ENCODE peak calls at places on chromosomes 16 and 17, in five cellular contexts. B is foreskin fibroblast, A is thoracic aorta, R is stomach, V is GM23338. T is an unnamed sample.

GRCh38 chr17:43880420-43880991 is 26.8 kb downstream of the MPP2 start:
- DNase-seq in B (no peak), A (no peak), R (peak), V (peak), T (peak)

GRCh38 chr17:27206447-27206846 is 87.5 kb upstream of the WSB1 start:
- DNase-seq in B (no peak), A (no peak), R (no peak), V (peak), T (no peak)

GRCh38 chr16:995087-995486 is 13.5 kb downstream of the SOX8 start:
- DNase-seq in B (no peak), A (no peak), R (no peak), V (peak), T (peak)

GRCh38 chr17:42459256-42459982 is 741 bp downstream of the ATP6V0A1 start:
- DNase-seq in B (peak), A (no peak), R (peak), V (peak), T (peak)

GRCh38 chr17:58312021-58312630 is 16.5 kb downstream of the TSPOAP1 start:
- DNase-seq in B (no peak), A (no peak), R (peak), V (no peak), T (no peak)

GRCh38 chr17:8606415-8606814 is 24.1 kb downstream of the MYH10 start:
- DNase-seq in B (no peak), A (no peak), R (no peak), V (no peak), T (peak)

GRCh38 chr17:77353684-77354419 is 213.1 kb downstream of the SEC14L1 start:
- DNase-seq in B (no peak), A (no peak), R (peak), V (no peak), T (no peak)

GRCh38 chr17:50443492-50444051 is 17.6 kb downstream of the ACSF2 start:
- DNase-seq in B (no peak), A (no peak), R (no peak), V (no peak), T (peak)

GRCh38 chr17:63985387-63986140 is 12.6 kb upstream of the PRR29 start:
- DNase-seq in B (no peak), A (no peak), R (no peak), V (peak), T (no peak)

GRCh38 chr16:85302018-85302847 is 190.0 kb upstream of the CIBAR2 start:
- DNase-seq in B (no peak), A (no peak), R (no peak), V (no peak), T (peak)

GRCh38 chr17:79865351-79866210 is 26.3 kb upstream of the CBX4 start:
- DNase-seq in B (no peak), A (no peak), R (no peak), V (no peak), T (no peak)

GRCh38 chr17:72338847-72339790 is 218.3 kb downstream of the SOX9 start:
- DNase-seq in B (peak), A (no peak), R (no peak), V (no peak), T (peak)

GRCh38 chr17:83122834-83123233 is 43.4 kb downstream of the METRNL start:
- DNase-seq in B (no peak), A (no peak), R (no peak), V (peak), T (peak)

GRCh38 chr16:23607740-23608139 is 11.6 kb upstream of the NDUFAB1 start:
- DNase-seq in B (peak), A (no peak), R (no peak), V (no peak), T (no peak)

GRCh38 chr16:73480381-73480780 is 432.5 kb upstream of the ZFHX3 start:
- DNase-seq in B (no peak), A (no peak), R (no peak), V (peak), T (no peak)
- TF ChIP-seq CTCF in B (no peak), A (no peak), R (no peak), V (peak), T (no peak)

DNA sequence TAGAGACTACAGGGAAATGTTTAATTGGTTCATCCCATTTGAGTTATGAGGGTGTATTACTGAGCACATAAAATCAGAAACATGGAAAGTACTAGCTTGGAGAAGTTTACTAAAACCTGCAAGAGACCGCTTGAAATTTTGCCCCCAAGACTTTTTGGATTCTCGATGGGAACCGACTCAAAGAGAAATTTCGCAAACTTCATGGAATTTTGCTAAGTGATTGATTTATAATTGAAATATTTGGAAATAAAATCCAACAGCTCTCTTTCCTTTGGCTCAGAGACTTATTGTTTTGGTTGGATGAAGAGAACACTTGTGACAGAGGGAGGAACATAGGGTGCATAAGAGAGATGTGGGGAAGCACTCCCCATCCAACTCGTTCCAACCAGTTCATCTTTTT is 574.4 kb downstream of the WWOX start:
- DNase-seq in B (no peak), A (no peak), R (no peak), V (no peak), T (no peak)
- H3K4me3 ChIP-seq in B (no peak), A (no peak), R (no peak), V (no peak), T (no peak)

GRCh38 chr16:84124529-84125073 is 7.9 kb upstream of the MBTPS1 start:
- DNase-seq in B (no peak), A (no peak), R (no peak), V (no peak), T (no peak)
- TF ChIP-seq CTCF in B (no peak), A (no peak), R (no peak), V (no peak), T (no peak)

GRCh38 chr17:66301864-66302741 is at the start of gene PRKCA:
- DNase-seq in B (peak), A (peak), R (peak), V (peak), T (peak)

GRCh38 chr17:66302761-66303626 is 581 bp downstream of the PRKCA start:
- DNase-seq in B (peak), A (peak), R (peak), V (peak), T (peak)

GRCh38 chr17:66306413-66306812 is 4.0 kb downstream of the PRKCA start:
- DNase-seq in B (peak), A (no peak), R (no peak), V (no peak), T (peak)

GRCh38 chr17:66307257-66307656 is 4.8 kb downstream of the PRKCA start:
- DNase-seq in B (no peak), A (no peak), R (no peak), V (no peak), T (no peak)

GRCh38 chr17:66304304-66305174 is 2.1 kb downstream of the PRKCA start:
- DNase-seq in B (no peak), A (no peak), R (no peak), V (peak), T (no peak)
- H3K4me3 ChIP-seq in B (peak), A (peak), R (peak), V (peak), T (peak)

DNA sequence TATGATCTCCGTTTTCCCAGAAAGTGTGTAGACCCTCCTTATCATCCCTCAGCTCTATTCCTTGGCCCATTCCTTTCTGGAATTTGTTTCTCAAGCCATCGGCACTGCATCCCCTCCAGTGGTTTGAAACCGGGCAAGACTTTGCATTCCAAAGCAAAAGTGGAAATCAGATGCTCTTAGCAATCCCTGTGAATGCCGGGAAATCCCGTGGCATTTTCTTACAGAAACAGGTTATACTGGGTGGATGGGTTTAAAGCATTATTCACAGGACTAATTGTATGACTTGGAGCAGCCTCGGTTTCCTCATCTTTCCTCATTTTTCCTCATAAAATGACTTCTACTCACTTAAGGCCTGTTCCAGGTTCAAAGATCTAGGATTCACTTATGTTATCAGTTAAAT is 52.0 kb downstream of the MAP2K6 start:
- DNase-seq in B (no peak), A (no peak), R (no peak), V (peak), T (no peak)
- TF ChIP-seq CTCF in B (no peak), A (no peak), R (no peak), V (no peak), T (no peak)